ENCODE peak calls at places on chromosome 6, in nine cellular contexts. One of them, this sample, is unnamed. For H3K4me1, the result is how much of the 10 kb centered on the place peaks cover.

GRCh38 chr6:81814365-81815109 is 62.1 kb upstream of the TENT5A start:
- DNase-seq in right cardiac atrium: no peak
- DNase-seq in mucosa of descending colon: no peak
- DNase-seq in psoas muscle: no peak
- DNase-seq in GM23248: peak
- DNase-seq in breast epithelium: no peak
- DNase-seq in prostate gland: no peak
- DNase-seq in BE2C: no peak
- DNase-seq in adipocyte: peak
- DNase-seq in this sample: no peak

GRCh38 chr6:145112711-145113148 is 622.6 kb downstream of the EPM2A start:
- DNase-seq in right cardiac atrium: no peak
- DNase-seq in mucosa of descending colon: no peak
- DNase-seq in psoas muscle: no peak
- DNase-seq in GM23248: peak
- DNase-seq in breast epithelium: no peak
- DNase-seq in prostate gland: no peak
- DNase-seq in BE2C: peak
- DNase-seq in adipocyte: peak
- DNase-seq in this sample: no peak

GRCh38 chr6:71228461-71229041 is 60.1 kb upstream of the OGFRL1 start:
- DNase-seq in right cardiac atrium: no peak
- DNase-seq in mucosa of descending colon: no peak
- DNase-seq in psoas muscle: no peak
- DNase-seq in GM23248: no peak
- DNase-seq in breast epithelium: no peak
- DNase-seq in prostate gland: no peak
- DNase-seq in BE2C: no peak
- DNase-seq in adipocyte: no peak
- DNase-seq in this sample: no peak

GRCh38 chr6:151747890-151748289 is 59.6 kb upstream of the ESR1 start:
- DNase-seq in right cardiac atrium: no peak
- DNase-seq in mucosa of descending colon: no peak
- DNase-seq in psoas muscle: no peak
- DNase-seq in GM23248: peak
- DNase-seq in breast epithelium: no peak
- DNase-seq in prostate gland: no peak
- DNase-seq in BE2C: no peak
- DNase-seq in adipocyte: no peak
- DNase-seq in this sample: no peak

GRCh38 chr6:134519456-134519855 is 201.5 kb upstream of the SGK1 start:
- DNase-seq in right cardiac atrium: peak
- DNase-seq in mucosa of descending colon: peak
- DNase-seq in psoas muscle: no peak
- DNase-seq in GM23248: no peak
- DNase-seq in breast epithelium: no peak
- DNase-seq in prostate gland: no peak
- DNase-seq in BE2C: no peak
- DNase-seq in adipocyte: no peak
- DNase-seq in this sample: no peak

GRCh38 chr6:156618600-156619205 is 158.5 kb upstream of the ARID1B start:
- DNase-seq in right cardiac atrium: peak
- DNase-seq in mucosa of descending colon: no peak
- DNase-seq in psoas muscle: no peak
- DNase-seq in GM23248: no peak
- DNase-seq in breast epithelium: no peak
- DNase-seq in prostate gland: no peak
- DNase-seq in BE2C: peak
- DNase-seq in adipocyte: no peak
- DNase-seq in this sample: no peak

GRCh38 chr6:91718198-91718597 is 1131.3 kb upstream of the MAP3K7 start:
- DNase-seq in right cardiac atrium: no peak
- DNase-seq in mucosa of descending colon: no peak
- DNase-seq in psoas muscle: no peak
- DNase-seq in GM23248: no peak
- DNase-seq in breast epithelium: no peak
- DNase-seq in prostate gland: no peak
- DNase-seq in BE2C: no peak
- DNase-seq in adipocyte: no peak
- DNase-seq in this sample: no peak

GRCh38 chr6:75530696-75531095 is 37.1 kb upstream of the FILIP1 start:
- DNase-seq in right cardiac atrium: no peak
- DNase-seq in mucosa of descending colon: no peak
- DNase-seq in psoas muscle: no peak
- DNase-seq in GM23248: peak
- DNase-seq in breast epithelium: no peak
- DNase-seq in prostate gland: no peak
- DNase-seq in BE2C: no peak
- DNase-seq in adipocyte: peak
- DNase-seq in this sample: no peak

GRCh38 chr6:167467793-167468431 is 143.0 kb downstream of the TTLL2 start:
- DNase-seq in right cardiac atrium: no peak
- DNase-seq in mucosa of descending colon: no peak
- DNase-seq in psoas muscle: no peak
- DNase-seq in GM23248: no peak
- DNase-seq in breast epithelium: no peak
- DNase-seq in prostate gland: no peak
- DNase-seq in BE2C: no peak
- DNase-seq in adipocyte: no peak
- DNase-seq in this sample: no peak

GRCh38 chr6:30972816-30973215 is 10.7 kb upstream of the MUC21 start:
- DNase-seq in right cardiac atrium: no peak
- DNase-seq in mucosa of descending colon: no peak
- DNase-seq in psoas muscle: no peak
- DNase-seq in GM23248: no peak
- DNase-seq in breast epithelium: no peak
- DNase-seq in prostate gland: no peak
- DNase-seq in BE2C: no peak
- DNase-seq in adipocyte: no peak
- DNase-seq in this sample: no peak

GRCh38 chr6:142943746-142944125 is 1.2 kb downstream of the HIVEP2 start:
- DNase-seq in right cardiac atrium: no peak
- DNase-seq in mucosa of descending colon: peak
- DNase-seq in psoas muscle: no peak
- DNase-seq in GM23248: peak
- DNase-seq in breast epithelium: no peak
- DNase-seq in prostate gland: peak
- DNase-seq in BE2C: no peak
- DNase-seq in adipocyte: peak
- DNase-seq in this sample: peak

GRCh38 chr6:12886961-12887775 is 170.6 kb downstream of the PHACTR1 start:
- DNase-seq in right cardiac atrium: no peak
- DNase-seq in mucosa of descending colon: no peak
- DNase-seq in psoas muscle: no peak
- DNase-seq in GM23248: peak
- DNase-seq in breast epithelium: no peak
- DNase-seq in prostate gland: peak
- DNase-seq in BE2C: no peak
- DNase-seq in adipocyte: no peak
- DNase-seq in this sample: no peak

GRCh38 chr6:34237722-34238506 is 1.2 kb downstream of the HMGA1 start:
- DNase-seq in right cardiac atrium: peak
- DNase-seq in mucosa of descending colon: peak
- DNase-seq in psoas muscle: peak
- DNase-seq in GM23248: peak
- DNase-seq in breast epithelium: no peak
- DNase-seq in prostate gland: no peak
- DNase-seq in BE2C: peak
- DNase-seq in adipocyte: peak
- DNase-seq in this sample: peak

GRCh38 chr6:46748940-46749503 is 2.3 kb downstream of the ANKRD66 start:
- DNase-seq in right cardiac atrium: no peak
- DNase-seq in mucosa of descending colon: no peak
- DNase-seq in psoas muscle: no peak
- DNase-seq in GM23248: no peak
- DNase-seq in breast epithelium: no peak
- DNase-seq in prostate gland: no peak
- DNase-seq in BE2C: no peak
- DNase-seq in adipocyte: no peak
- DNase-seq in this sample: no peak

GRCh38 chr6:35392111-35392702 is 49.8 kb downstream of the PPARD start:
- DNase-seq in right cardiac atrium: peak
- DNase-seq in mucosa of descending colon: peak
- DNase-seq in psoas muscle: no peak
- DNase-seq in GM23248: no peak
- DNase-seq in breast epithelium: peak
- DNase-seq in prostate gland: peak
- DNase-seq in BE2C: peak
- DNase-seq in adipocyte: no peak
- DNase-seq in this sample: peak
- H3K4me1 ChIP-seq in right cardiac atrium: under half
- H3K4me1 ChIP-seq in mucosa of descending colon: under half
- H3K4me1 ChIP-seq in psoas muscle: under half
- H3K4me1 ChIP-seq in GM23248: under half
- H3K4me1 ChIP-seq in breast epithelium: under half
- H3K4me1 ChIP-seq in prostate gland: under half
- H3K4me1 ChIP-seq in BE2C: under half
- H3K4me1 ChIP-seq in adipocyte: under half
- H3K4me1 ChIP-seq in this sample: under half

DNA sequence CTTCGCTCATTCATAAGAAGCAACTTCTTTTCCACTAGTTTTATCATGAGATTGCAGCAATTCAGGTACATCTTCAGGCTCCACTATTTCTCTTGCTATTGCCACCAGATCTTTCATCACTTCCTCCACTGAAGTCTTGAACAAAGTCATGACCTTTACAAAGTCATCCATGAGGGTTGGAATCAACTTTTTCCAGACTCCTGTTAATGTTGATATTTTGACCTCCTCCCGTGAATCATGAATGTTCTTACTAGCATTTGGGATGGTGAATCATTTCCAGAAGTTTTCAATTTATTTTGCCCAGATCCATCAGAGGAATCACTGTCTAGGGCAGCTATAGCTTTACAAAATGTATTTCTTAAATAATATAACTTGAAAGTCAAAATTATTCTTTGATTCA is 1.5 kb downstream of the CENPQ start:
- DNase-seq in right cardiac atrium: no peak
- DNase-seq in mucosa of descending colon: no peak
- DNase-seq in psoas muscle: no peak
- DNase-seq in GM23248: peak
- DNase-seq in breast epithelium: no peak
- DNase-seq in prostate gland: no peak
- DNase-seq in BE2C: no peak
- DNase-seq in adipocyte: no peak
- DNase-seq in this sample: no peak
- H3K4me3 ChIP-seq in right cardiac atrium: no peak
- H3K4me3 ChIP-seq in mucosa of descending colon: no peak
- H3K4me3 ChIP-seq in psoas muscle: no peak
- H3K4me3 ChIP-seq in GM23248: peak
- H3K4me3 ChIP-seq in breast epithelium: no peak
- H3K4me3 ChIP-seq in prostate gland: no peak
- H3K4me3 ChIP-seq in BE2C: no peak
- H3K4me3 ChIP-seq in adipocyte: no peak
- H3K4me3 ChIP-seq in this sample: no peak

DNA sequence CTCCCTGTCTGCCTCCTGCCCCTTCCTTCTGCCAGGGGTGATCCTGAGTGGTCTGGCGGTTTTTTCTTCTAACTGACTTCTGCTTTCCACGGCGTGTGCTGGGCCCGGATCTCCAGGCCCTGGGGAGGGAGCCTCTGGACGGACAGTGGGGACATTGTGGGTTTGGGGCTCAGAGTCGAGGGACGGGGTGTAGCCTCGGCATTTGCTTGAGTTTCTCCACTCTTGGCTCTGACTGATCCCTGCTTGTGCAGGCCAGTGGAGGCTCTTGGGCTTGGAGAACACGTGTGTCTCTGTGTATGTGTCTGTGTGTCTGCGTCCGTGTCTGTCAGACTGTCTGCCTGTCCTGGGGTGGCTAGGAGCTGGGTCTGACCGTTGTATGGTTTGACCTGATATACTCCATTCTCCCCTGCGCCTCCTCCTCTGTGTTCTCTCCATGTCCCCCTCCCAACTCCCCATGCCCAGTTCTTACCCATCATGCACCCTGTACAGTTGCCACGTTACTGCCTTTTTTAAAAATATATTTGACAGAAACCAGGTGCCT is 10.2 kb downstream of the SLC29A1 start:
- DNase-seq in right cardiac atrium: peak
- DNase-seq in mucosa of descending colon: no peak
- DNase-seq in psoas muscle: no peak
- DNase-seq in GM23248: no peak
- DNase-seq in breast epithelium: no peak
- DNase-seq in prostate gland: no peak
- DNase-seq in BE2C: no peak
- DNase-seq in adipocyte: no peak
- DNase-seq in this sample: no peak
- H3K4me1 ChIP-seq in right cardiac atrium: under half
- H3K4me1 ChIP-seq in mucosa of descending colon: under half
- H3K4me1 ChIP-seq in psoas muscle: half or more
- H3K4me1 ChIP-seq in GM23248: under half
- H3K4me1 ChIP-seq in breast epithelium: under half
- H3K4me1 ChIP-seq in prostate gland: under half
- H3K4me1 ChIP-seq in BE2C: under half
- H3K4me1 ChIP-seq in adipocyte: half or more
- H3K4me1 ChIP-seq in this sample: under half

GRCh38 chr6:42259841-42260395 is 42.3 kb upstream of the MRPS10 start:
- DNase-seq in right cardiac atrium: no peak
- DNase-seq in mucosa of descending colon: no peak
- DNase-seq in psoas muscle: no peak
- DNase-seq in GM23248: no peak
- DNase-seq in breast epithelium: no peak
- DNase-seq in prostate gland: no peak
- DNase-seq in BE2C: no peak
- DNase-seq in adipocyte: no peak
- DNase-seq in this sample: peak

GRCh38 chr6:42260972-42261371 is 43.3 kb upstream of the MRPS10 start:
- DNase-seq in right cardiac atrium: peak
- DNase-seq in mucosa of descending colon: no peak
- DNase-seq in psoas muscle: no peak
- DNase-seq in GM23248: peak
- DNase-seq in breast epithelium: no peak
- DNase-seq in prostate gland: no peak
- DNase-seq in BE2C: peak
- DNase-seq in adipocyte: peak
- DNase-seq in this sample: peak

GRCh38 chr6:42259286-42259685 is 41.6 kb upstream of the MRPS10 start:
- DNase-seq in right cardiac atrium: no peak
- DNase-seq in mucosa of descending colon: no peak
- DNase-seq in psoas muscle: no peak
- DNase-seq in GM23248: no peak
- DNase-seq in breast epithelium: no peak
- DNase-seq in prostate gland: no peak
- DNase-seq in BE2C: no peak
- DNase-seq in adipocyte: no peak
- DNase-seq in this sample: peak

GRCh38 chr6:42257614-42258013 is 40.0 kb upstream of the MRPS10 start:
- DNase-seq in right cardiac atrium: no peak
- DNase-seq in mucosa of descending colon: no peak
- DNase-seq in psoas muscle: no peak
- DNase-seq in GM23248: no peak
- DNase-seq in breast epithelium: no peak
- DNase-seq in prostate gland: no peak
- DNase-seq in BE2C: no peak
- DNase-seq in adipocyte: no peak
- DNase-seq in this sample: no peak

DNA sequence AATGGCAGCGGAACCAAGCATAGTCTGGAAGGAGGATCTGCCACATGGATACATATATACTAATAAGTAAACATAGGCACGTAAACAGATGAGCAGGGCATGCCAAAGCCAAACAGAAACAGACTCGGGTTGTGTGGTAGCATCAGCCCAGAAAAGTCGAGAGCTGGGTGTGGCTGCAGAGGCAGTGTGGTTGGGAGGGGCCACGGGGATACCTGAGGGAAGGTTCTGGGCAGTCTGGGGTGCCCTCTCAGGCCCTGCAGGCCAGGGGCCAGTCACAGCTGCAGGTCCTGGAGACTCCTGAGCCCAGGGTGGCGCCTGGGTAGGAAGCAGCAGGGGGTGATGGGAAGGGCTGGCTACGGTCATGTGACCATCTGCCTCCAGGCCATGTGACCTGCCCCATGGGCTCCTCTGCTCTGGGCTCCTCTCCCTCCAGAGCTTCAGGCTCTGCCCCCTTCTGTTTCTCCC is 42.8 kb upstream of the MRPS10 start:
- DNase-seq in right cardiac atrium: peak
- DNase-seq in mucosa of descending colon: no peak
- DNase-seq in psoas muscle: no peak
- DNase-seq in GM23248: no peak
- DNase-seq in breast epithelium: no peak
- DNase-seq in prostate gland: no peak
- DNase-seq in BE2C: peak
- DNase-seq in adipocyte: no peak
- DNase-seq in this sample: peak
- H3K4me3 ChIP-seq in right cardiac atrium: no peak
- H3K4me3 ChIP-seq in mucosa of descending colon: no peak
- H3K4me3 ChIP-seq in psoas muscle: no peak
- H3K4me3 ChIP-seq in GM23248: no peak
- H3K4me3 ChIP-seq in breast epithelium: peak
- H3K4me3 ChIP-seq in prostate gland: no peak
- H3K4me3 ChIP-seq in BE2C: no peak
- H3K4me3 ChIP-seq in adipocyte: peak
- H3K4me3 ChIP-seq in this sample: no peak

This sample was measured in kidney.